ENCODE peak calls at places on chromosomes 12 and 14, in ten cellular contexts. One of them, this sample, is unnamed.

GRCh38 chr12:64691793-64692583 is 67.2 kb downstream of the GNS start:
- DNase-seq in mucosa of descending colon: no peak
- DNase-seq in ascending aorta: no peak
- DNase-seq in GM06990: no peak
- DNase-seq in cardiac muscle cell: no peak
- DNase-seq in thoracic aorta: no peak
- DNase-seq in OCI-LY7: no peak
- DNase-seq in WTC11: no peak
- DNase-seq in A549: no peak
- DNase-seq in left ventricle myocardium inferior: no peak
- DNase-seq in this sample: no peak

GRCh38 chr14:36451346-36452065 is 68.5 kb downstream of the NKX2-1 start:
- DNase-seq in mucosa of descending colon: no peak
- DNase-seq in ascending aorta: no peak
- DNase-seq in GM06990: no peak
- DNase-seq in cardiac muscle cell: no peak
- DNase-seq in thoracic aorta: no peak
- DNase-seq in OCI-LY7: no peak
- DNase-seq in WTC11: no peak
- DNase-seq in A549: no peak
- DNase-seq in left ventricle myocardium inferior: no peak
- DNase-seq in this sample: no peak

GRCh38 chr12:31306871-31307270 is 19.1 kb downstream of the SINHCAF start:
- DNase-seq in mucosa of descending colon: no peak
- DNase-seq in ascending aorta: no peak
- DNase-seq in GM06990: no peak
- DNase-seq in cardiac muscle cell: no peak
- DNase-seq in thoracic aorta: no peak
- DNase-seq in OCI-LY7: no peak
- DNase-seq in WTC11: no peak
- DNase-seq in A549: no peak
- DNase-seq in left ventricle myocardium inferior: no peak
- DNase-seq in this sample: no peak

GRCh38 chr14:99675381-99675835 is 8.7 kb upstream of the CYP46A1 start:
- DNase-seq in mucosa of descending colon: no peak
- DNase-seq in ascending aorta: no peak
- DNase-seq in GM06990: no peak
- DNase-seq in cardiac muscle cell: no peak
- DNase-seq in thoracic aorta: no peak
- DNase-seq in OCI-LY7: no peak
- DNase-seq in WTC11: no peak
- DNase-seq in A549: no peak
- DNase-seq in left ventricle myocardium inferior: no peak
- DNase-seq in this sample: no peak

GRCh38 chr14:100271247-100271939 is 32.4 kb downstream of the YY1 start:
- DNase-seq in mucosa of descending colon: peak
- DNase-seq in ascending aorta: no peak
- DNase-seq in GM06990: no peak
- DNase-seq in cardiac muscle cell: peak
- DNase-seq in thoracic aorta: no peak
- DNase-seq in OCI-LY7: peak
- DNase-seq in WTC11: no peak
- DNase-seq in A549: no peak
- DNase-seq in left ventricle myocardium inferior: no peak
- DNase-seq in this sample: no peak

GRCh38 chr12:56589783-56590182 is 40.3 kb downstream of the BAZ2A start:
- DNase-seq in mucosa of descending colon: peak
- DNase-seq in ascending aorta: no peak
- DNase-seq in GM06990: no peak
- DNase-seq in cardiac muscle cell: no peak
- DNase-seq in thoracic aorta: no peak
- DNase-seq in OCI-LY7: no peak
- DNase-seq in WTC11: no peak
- DNase-seq in A549: no peak
- DNase-seq in left ventricle myocardium inferior: no peak
- DNase-seq in this sample: no peak

GRCh38 chr14:104749111-104749649 is 3.8 kb upstream of the SIVA1 start:
- DNase-seq in mucosa of descending colon: peak
- DNase-seq in ascending aorta: peak
- DNase-seq in GM06990: no peak
- DNase-seq in cardiac muscle cell: no peak
- DNase-seq in thoracic aorta: no peak
- DNase-seq in OCI-LY7: peak
- DNase-seq in WTC11: no peak
- DNase-seq in A549: no peak
- DNase-seq in left ventricle myocardium inferior: no peak
- DNase-seq in this sample: no peak

GRCh38 chr14:26554069-26554772 is 43.6 kb downstream of the NOVA1 start:
- DNase-seq in mucosa of descending colon: no peak
- DNase-seq in ascending aorta: no peak
- DNase-seq in GM06990: no peak
- DNase-seq in cardiac muscle cell: no peak
- DNase-seq in thoracic aorta: no peak
- DNase-seq in OCI-LY7: no peak
- DNase-seq in WTC11: no peak
- DNase-seq in A549: no peak
- DNase-seq in left ventricle myocardium inferior: no peak
- DNase-seq in this sample: no peak

GRCh38 chr12:53561590-53561953 is 54.3 kb upstream of the NPFF start:
- DNase-seq in mucosa of descending colon: no peak
- DNase-seq in ascending aorta: no peak
- DNase-seq in GM06990: no peak
- DNase-seq in cardiac muscle cell: peak
- DNase-seq in thoracic aorta: no peak
- DNase-seq in OCI-LY7: no peak
- DNase-seq in WTC11: no peak
- DNase-seq in A549: peak
- DNase-seq in left ventricle myocardium inferior: no peak
- DNase-seq in this sample: no peak

GRCh38 chr12:81758421-81759214 is 532 bp downstream of the PPFIA2 start:
- DNase-seq in mucosa of descending colon: peak
- DNase-seq in ascending aorta: no peak
- DNase-seq in GM06990: no peak
- DNase-seq in cardiac muscle cell: peak
- DNase-seq in thoracic aorta: no peak
- DNase-seq in OCI-LY7: no peak
- DNase-seq in WTC11: peak
- DNase-seq in A549: no peak
- DNase-seq in left ventricle myocardium inferior: peak
- DNase-seq in this sample: no peak

GRCh38 chr14:70888681-70889175 is 18.5 kb upstream of the PCNX1 start:
- DNase-seq in mucosa of descending colon: no peak
- DNase-seq in ascending aorta: no peak
- DNase-seq in GM06990: no peak
- DNase-seq in cardiac muscle cell: peak
- DNase-seq in thoracic aorta: no peak
- DNase-seq in OCI-LY7: no peak
- DNase-seq in WTC11: no peak
- DNase-seq in A549: no peak
- DNase-seq in left ventricle myocardium inferior: no peak
- DNase-seq in this sample: no peak

GRCh38 chr12:1791104-1791927 is 29.0 kb upstream of the LRTM2 start:
- DNase-seq in mucosa of descending colon: peak
- DNase-seq in ascending aorta: no peak
- DNase-seq in GM06990: no peak
- DNase-seq in cardiac muscle cell: peak
- DNase-seq in thoracic aorta: no peak
- DNase-seq in OCI-LY7: peak
- DNase-seq in WTC11: peak
- DNase-seq in A549: peak
- DNase-seq in left ventricle myocardium inferior: no peak
- DNase-seq in this sample: no peak
- TF ChIP-seq CTCF in mucosa of descending colon: peak
- TF ChIP-seq CTCF in ascending aorta: peak
- TF ChIP-seq CTCF in GM06990: peak
- TF ChIP-seq CTCF in cardiac muscle cell: peak
- TF ChIP-seq CTCF in thoracic aorta: peak
- TF ChIP-seq CTCF in OCI-LY7: peak
- TF ChIP-seq CTCF in WTC11: peak
- TF ChIP-seq CTCF in A549: peak
- TF ChIP-seq CTCF in left ventricle myocardium inferior: peak
- TF ChIP-seq CTCF in this sample: peak

DNA sequence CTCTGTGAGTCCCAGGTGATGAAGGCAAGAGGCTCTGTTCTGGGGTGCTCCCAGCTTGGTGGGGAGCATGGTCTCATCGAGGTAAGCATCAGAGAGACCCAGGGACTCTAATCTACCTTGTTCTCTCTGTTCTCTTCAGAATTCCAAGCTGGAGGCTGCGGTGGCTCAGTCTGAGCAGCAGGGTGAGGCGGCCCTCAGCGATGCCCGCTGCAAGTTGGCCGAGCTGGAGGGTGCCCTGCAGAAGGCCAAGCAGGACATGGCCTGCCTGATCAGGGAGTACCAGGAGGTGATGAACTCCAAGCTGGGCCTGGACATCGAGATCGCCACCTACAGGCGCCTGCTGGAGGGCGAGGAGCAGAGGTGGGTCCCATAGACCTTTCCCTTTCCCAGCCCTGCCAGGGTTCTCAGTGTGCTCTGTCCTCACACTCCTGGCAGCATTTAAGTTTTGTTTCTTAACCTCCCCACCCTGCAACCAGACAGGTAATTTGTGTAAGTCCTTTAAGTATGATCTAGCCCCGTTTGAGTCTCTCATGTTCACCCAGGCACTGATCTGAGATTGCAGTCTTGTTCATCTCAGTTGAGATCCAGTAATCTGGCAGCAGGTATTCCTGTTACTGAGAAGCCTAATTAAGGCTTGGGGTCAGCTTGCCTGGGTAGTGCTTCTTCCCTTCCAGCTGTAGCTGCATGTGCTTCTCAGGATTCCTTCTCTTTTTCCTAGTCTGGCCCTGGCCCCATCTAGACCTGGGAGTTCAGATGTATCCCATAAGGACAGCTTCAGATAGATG is 14.8 kb upstream of the KRT81 start:
- DNase-seq in mucosa of descending colon: no peak
- DNase-seq in ascending aorta: no peak
- DNase-seq in GM06990: no peak
- DNase-seq in cardiac muscle cell: no peak
- DNase-seq in thoracic aorta: no peak
- DNase-seq in OCI-LY7: no peak
- DNase-seq in WTC11: no peak
- DNase-seq in A549: peak
- DNase-seq in left ventricle myocardium inferior: no peak
- DNase-seq in this sample: no peak
- TF ChIP-seq CTCF in mucosa of descending colon: no peak
- TF ChIP-seq CTCF in ascending aorta: no peak
- TF ChIP-seq CTCF in GM06990: peak
- TF ChIP-seq CTCF in cardiac muscle cell: peak
- TF ChIP-seq CTCF in thoracic aorta: no peak
- TF ChIP-seq CTCF in OCI-LY7: peak
- TF ChIP-seq CTCF in WTC11: no peak
- TF ChIP-seq CTCF in A549: peak
- TF ChIP-seq CTCF in left ventricle myocardium inferior: peak
- TF ChIP-seq CTCF in this sample: no peak

DNA sequence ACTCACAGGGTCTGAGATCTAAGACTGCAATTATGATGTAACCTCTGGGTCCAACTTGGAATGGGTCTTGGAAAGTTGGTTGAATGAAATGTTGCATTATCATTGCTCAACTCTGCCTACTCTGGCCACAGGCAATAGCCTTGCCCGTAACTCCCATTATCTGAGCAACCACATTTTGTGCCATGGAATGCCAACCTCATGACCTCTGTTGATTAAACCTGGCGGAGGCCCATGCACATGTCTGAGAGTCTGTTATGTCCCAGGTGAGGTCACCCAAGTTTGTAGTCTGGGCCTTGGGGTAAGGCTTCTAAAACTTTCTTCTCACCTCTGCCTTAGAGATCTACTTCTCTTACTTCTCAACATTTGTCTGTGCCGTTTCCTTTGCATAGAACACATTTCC is 140.9 kb downstream of the TBX5 start:
- DNase-seq in mucosa of descending colon: no peak
- DNase-seq in ascending aorta: no peak
- DNase-seq in GM06990: no peak
- DNase-seq in cardiac muscle cell: peak
- DNase-seq in thoracic aorta: no peak
- DNase-seq in OCI-LY7: no peak
- DNase-seq in WTC11: no peak
- DNase-seq in A549: no peak
- DNase-seq in left ventricle myocardium inferior: peak
- DNase-seq in this sample: no peak
- TF ChIP-seq CTCF in mucosa of descending colon: no peak
- TF ChIP-seq CTCF in ascending aorta: no peak
- TF ChIP-seq CTCF in GM06990: no peak
- TF ChIP-seq CTCF in cardiac muscle cell: no peak
- TF ChIP-seq CTCF in thoracic aorta: no peak
- TF ChIP-seq CTCF in OCI-LY7: no peak
- TF ChIP-seq CTCF in WTC11: no peak
- TF ChIP-seq CTCF in A549: no peak
- TF ChIP-seq CTCF in left ventricle myocardium inferior: no peak
- TF ChIP-seq CTCF in this sample: no peak

GRCh38 chr12:124369055-124369900 is 74.4 kb downstream of the RFLNA start:
- DNase-seq in mucosa of descending colon: peak
- DNase-seq in ascending aorta: peak
- DNase-seq in GM06990: no peak
- DNase-seq in cardiac muscle cell: peak
- DNase-seq in thoracic aorta: peak
- DNase-seq in OCI-LY7: no peak
- DNase-seq in WTC11: no peak
- DNase-seq in A549: no peak
- DNase-seq in left ventricle myocardium inferior: peak
- DNase-seq in this sample: peak
- TF ChIP-seq CTCF in mucosa of descending colon: peak
- TF ChIP-seq CTCF in ascending aorta: peak
- TF ChIP-seq CTCF in GM06990: no peak
- TF ChIP-seq CTCF in cardiac muscle cell: peak
- TF ChIP-seq CTCF in thoracic aorta: peak
- TF ChIP-seq CTCF in OCI-LY7: no peak
- TF ChIP-seq CTCF in WTC11: no peak
- TF ChIP-seq CTCF in A549: no peak
- TF ChIP-seq CTCF in left ventricle myocardium inferior: peak
- TF ChIP-seq CTCF in this sample: no peak

GRCh38 chr12:59372971-59373370 is 222.9 kb upstream of the SLC16A7 start:
- DNase-seq in mucosa of descending colon: peak
- DNase-seq in ascending aorta: no peak
- DNase-seq in GM06990: no peak
- DNase-seq in cardiac muscle cell: peak
- DNase-seq in thoracic aorta: no peak
- DNase-seq in OCI-LY7: no peak
- DNase-seq in WTC11: peak
- DNase-seq in A549: no peak
- DNase-seq in left ventricle myocardium inferior: no peak
- DNase-seq in this sample: no peak
- TF ChIP-seq CTCF in mucosa of descending colon: no peak
- TF ChIP-seq CTCF in ascending aorta: no peak
- TF ChIP-seq CTCF in GM06990: peak
- TF ChIP-seq CTCF in cardiac muscle cell: peak
- TF ChIP-seq CTCF in thoracic aorta: no peak
- TF ChIP-seq CTCF in OCI-LY7: peak
- TF ChIP-seq CTCF in WTC11: no peak
- TF ChIP-seq CTCF in A549: no peak
- TF ChIP-seq CTCF in left ventricle myocardium inferior: no peak
- TF ChIP-seq CTCF in this sample: no peak

GRCh38 chr14:73746540-73747385 is 32.6 kb upstream of the PNMA1 start:
- DNase-seq in mucosa of descending colon: no peak
- DNase-seq in ascending aorta: no peak
- DNase-seq in GM06990: no peak
- DNase-seq in cardiac muscle cell: no peak
- DNase-seq in thoracic aorta: no peak
- DNase-seq in OCI-LY7: peak
- DNase-seq in WTC11: peak
- DNase-seq in A549: no peak
- DNase-seq in left ventricle myocardium inferior: no peak
- DNase-seq in this sample: no peak
- TF ChIP-seq CTCF in mucosa of descending colon: no peak
- TF ChIP-seq CTCF in ascending aorta: no peak
- TF ChIP-seq CTCF in GM06990: no peak
- TF ChIP-seq CTCF in cardiac muscle cell: peak
- TF ChIP-seq CTCF in thoracic aorta: no peak
- TF ChIP-seq CTCF in OCI-LY7: peak
- TF ChIP-seq CTCF in WTC11: no peak
- TF ChIP-seq CTCF in A549: no peak
- TF ChIP-seq CTCF in left ventricle myocardium inferior: peak
- TF ChIP-seq CTCF in this sample: no peak

This sample was measured in omental fat pad.